ENCODE peak calls at places on chromosomes 4 and X, in seven cellular contexts. Z is cardiac muscle cell, O is endodermal cell, Q is neural progenitor cell, J is astrocyte of the spinal cord, P is tibial nerve, M is uterus. A is an unnamed sample.

GRCh38 chr4:26836539-26836938 is 24.1 kb upstream of the STIM2 start:
- DNase-seq in P (no peak), J (no peak), M (no peak), Q (peak; percentile 25), O (peak; percentile 60), Z (no peak), A (no peak)

GRCh38 chr4:152983774-152984411 is 47.8 kb downstream of the FHDC1 start:
- DNase-seq in J (peak; percentile 70), Z (peak; percentile 46), O (peak; percentile 73), M (no peak), Q (no peak), P (no peak), A (no peak)

GRCh38 chrX:21932277-21932996 is 8.1 kb upstream of the SMS start:
- DNase-seq in Q (no peak), P (no peak), M (no peak), O (peak; percentile 22), J (peak; percentile 91), Z (peak; percentile 87), A (peak; percentile 76)

GRCh38 chrX:151019837-151020236 is 36.7 kb downstream of the HMGB3 start:
- DNase-seq in P (no peak), J (no peak), O (no peak), M (no peak), Z (peak; percentile 41), Q (no peak), A (no peak)

GRCh38 chr4:90641856-90642599 is 514.8 kb downstream of the CCSER1 start:
- DNase-seq in M (no peak), P (no peak), Q (peak; percentile 4), O (no peak), Z (no peak), J (no peak), A (no peak)

GRCh38 chr4:5973486-5974220 is 44.6 kb downstream of the C4orf50 start:
- DNase-seq in O (peak; percentile 39), J (no peak), Z (no peak), Q (no peak), P (no peak), M (no peak), A (peak; percentile 56)

GRCh38 chrX:76183289-76184057 is 10.6 kb downstream of the PBDC1 start:
- DNase-seq in J (peak; percentile 73), P (no peak), Z (peak; percentile 67), M (no peak), O (no peak), Q (no peak), A (no peak)

GRCh38 chr4:1113311-1114009 is at the start of gene RNF212:
- DNase-seq in Q (peak; percentile 39), Z (peak; percentile 32), J (no peak), M (peak; percentile 42), O (peak; percentile 78), P (no peak), A (no peak)

GRCh38 chr4:128630881-128631280 is 178.6 kb upstream of the JADE1 start:
- DNase-seq in J (no peak), M (no peak), P (no peak), Z (peak; percentile 57), Q (no peak), O (no peak), A (no peak)

GRCh38 chr4:7396186-7396585 is 38.5 kb downstream of the PSAPL1 start:
- DNase-seq in P (no peak), Z (no peak), O (no peak), M (peak; percentile 1), J (no peak), Q (no peak), A (peak; percentile 58)

GRCh38 chr4:40688446-40689095 is 58.9 kb upstream of the RBM47 start:
- DNase-seq in O (no peak), Z (no peak), Q (no peak), P (no peak), J (no peak), M (no peak), A (no peak)

GRCh38 chrX:13938053-13938765 is 91.5 kb downstream of the GEMIN8 start:
- DNase-seq in Z (peak; percentile 27), J (no peak), P (no peak), O (peak; percentile 78), M (peak; percentile 15), Q (peak; percentile 76), A (no peak)

GRCh38 chr4:32858971-32859370 is 2138.8 kb downstream of the PCDH7 start:
- DNase-seq in J (peak; percentile 86), Z (peak; percentile 61), P (no peak), M (no peak), Q (no peak), O (no peak), A (no peak)

GRCh38 chr4:71026086-71026485 is 32.6 kb downstream of the DCK start:
- DNase-seq in J (peak; percentile 77), Q (no peak), M (no peak), Z (peak; percentile 73), O (no peak), P (no peak), A (no peak)

GRCh38 chrX:107506596-107507031 is 57.2 kb downstream of the FRMPD3 start:
- DNase-seq in Z (no peak), Q (no peak), M (no peak), O (peak; percentile 57), P (no peak), J (no peak), A (no peak)

GRCh38 chr4:7171191-7171900 is 21.0 kb upstream of the SORCS2 start:
- DNase-seq in Q (no peak), M (peak; percentile 2), Z (no peak), O (no peak), J (no peak), P (no peak), A (no peak)

GRCh38 chr4:81620442-81620841 is 148.7 kb upstream of the RASGEF1B start:
- DNase-seq in Z (no peak), Q (no peak), O (no peak), P (no peak), M (no peak), J (no peak), A (no peak)

GRCh38 chr4:77800483-77801259 is 18.5 kb downstream of the CNOT6L start:
- DNase-seq in J (peak; percentile 53), Q (no peak), P (no peak), Z (peak; percentile 30), O (no peak), M (no peak), A (no peak)

GRCh38 chr4:535924-536281 is 36.9 kb downstream of the PIGG start:
- DNase-seq in J (no peak), P (no peak), Z (no peak), Q (no peak), O (no peak), M (no peak), A (no peak)

GRCh38 chrX:113828470-113828869 is 755.4 kb upstream of the HTR2C start:
- DNase-seq in Z (no peak), J (no peak), Q (peak; percentile 8), P (no peak), M (no peak), O (peak; percentile 58), A (no peak)

GRCh38 chr4:100823066-100823992 is 305.5 kb upstream of the EMCN start:
- DNase-seq in M (no peak), Z (no peak), O (no peak), P (no peak), Q (no peak), J (no peak), A (no peak)

GRCh38 chr4:17283832-17284231 is 228.1 kb downstream of the QDPR start:
- DNase-seq in O (no peak), J (no peak), P (no peak), M (no peak), Z (no peak), Q (no peak), A (no peak)

GRCh38 chr4:57061395-57061794 is 48.8 kb downstream of the IGFBP7 start:
- DNase-seq in M (no peak), J (no peak), O (no peak), P (no peak), Z (peak; percentile 73), Q (no peak), A (no peak)

DNA sequence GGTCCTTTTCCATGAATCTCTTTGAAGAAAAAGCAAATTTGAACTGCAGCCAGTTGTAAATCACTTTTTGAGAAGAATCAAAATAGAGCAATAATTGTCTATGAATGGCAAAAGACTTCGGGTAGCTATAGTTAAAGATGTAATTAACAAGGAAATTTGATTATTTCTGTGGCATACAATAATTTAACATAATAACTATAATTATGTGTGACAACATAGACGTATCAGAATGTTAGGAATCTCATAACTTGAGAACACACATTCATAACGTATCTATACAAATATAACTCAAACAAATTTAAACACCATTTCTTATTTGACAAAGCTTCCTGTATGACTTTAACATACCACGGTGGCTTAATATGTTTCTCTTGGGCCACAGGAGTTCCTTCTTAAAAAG is 36.0 kb upstream of the NSG1 start:
- DNase-seq in O (no peak), Q (no peak), J (no peak), Z (no peak), M (no peak), P (no peak), A (no peak)
- H3K4me3 ChIP-seq in O (no peak overlapping the region), Q (no peak overlapping the region), J (no peak overlapping the region), Z (no peak overlapping the region), M (no peak overlapping the region), P (no peak overlapping the region), A (no peak overlapping the region)

DNA sequence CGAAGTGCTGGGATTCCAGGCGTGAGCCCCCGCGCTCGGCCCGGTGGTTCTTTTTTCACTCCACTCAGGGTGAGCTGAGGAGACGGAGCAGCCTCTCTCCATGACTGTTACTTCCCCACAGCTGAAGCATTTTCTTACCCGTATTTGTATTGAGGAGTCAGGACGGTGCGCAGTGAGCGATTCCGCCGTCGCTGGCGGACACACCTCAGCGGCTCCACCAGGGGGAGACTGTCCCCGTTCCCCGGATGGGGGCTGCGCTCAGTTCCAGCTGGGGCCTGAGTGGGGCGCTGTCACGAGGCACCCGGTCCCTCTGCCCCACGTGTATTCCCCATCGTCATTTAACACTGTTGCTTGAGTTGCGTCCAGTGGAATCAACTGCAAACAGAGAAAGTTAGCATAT is 844.0 kb upstream of the FRG1 start:
- DNase-seq in Z (no peak), Q (no peak), J (no peak), M (no peak), O (peak; percentile 73), P (no peak), A (no peak)
- TF ChIP-seq CTCF in Z (no peak), Q (peak; percentile 15), J (no peak), M (no peak), O (peak; percentile 68), P (no peak), A (no peak)

GRCh38 chr4:93832097-93832496 is 3.5 kb downstream of the ATOH1 start:
- DNase-seq in J (no peak), Q (peak; percentile 54), Z (no peak), P (no peak), M (no peak), O (peak; percentile 64), A (no peak)
- H3K4me3 ChIP-seq in J (no peak overlapping the region), Q (no peak overlapping the region), Z (no peak overlapping the region), P (no peak overlapping the region), M (no peak overlapping the region), O (no peak overlapping the region), A (no peak overlapping the region)

GRCh38 chrX:153769158-153769864 is 5.3 kb downstream of the PLXNB3 start:
- DNase-seq in M (no peak), Z (no peak), O (peak; percentile 29), P (no peak), J (no peak), Q (no peak), A (peak; percentile 55)

GRCh38 chrX:153766871-153767673 is 3.0 kb downstream of the PLXNB3 start:
- DNase-seq in P (no peak), Q (no peak), Z (no peak), J (no peak), M (peak; percentile 17), O (peak; percentile 60), A (peak; percentile 64)

GRCh38 chrX:153767674-153768055 is 3.6 kb downstream of the PLXNB3 start:
- DNase-seq in P (no peak), J (no peak), Z (no peak), O (no peak), M (no peak), Q (no peak), A (peak; percentile 65)

GRCh38 chrX:153769865-153770605 is 6.0 kb downstream of the PLXNB3 start:
- DNase-seq in P (no peak), M (no peak), Q (no peak), J (no peak), O (peak; percentile 36), Z (no peak), A (peak; percentile 71)

GRCh38 chrX:153768311-153769157 is 4.5 kb downstream of the PLXNB3 start:
- DNase-seq in P (no peak), Q (no peak), Z (no peak), J (no peak), O (peak; percentile 56), M (no peak), A (peak; percentile 62)
- TF ChIP-seq CTCF in P (no peak), Q (no peak), Z (no peak), J (no peak), O (peak; percentile 53), M (no peak), A (no peak)